ENCODE peak calls at places on chromosomes 5 and 9, in nine cellular contexts. D is testis, M is astrocyte, T is neural progenitor cell, A is body of pancreas, H is type B pancreatic cell, E is endothelial cell, Y is right atrium auricular region, V is PC-3. I is an unnamed sample.

GRCh38 chr9:134563397-134563796 is 78.2 kb upstream of the COL5A1 start:
- DNase-seq in E (no peak), V (no peak), M (no peak), D (no peak), A (no peak), Y (no peak), H (no peak), T (no peak), I (no peak)

GRCh38 chr9:93670208-93671029 is 94.0 kb downstream of the PHF2 start:
- DNase-seq in E (peak; percentile 17), A (peak; percentile 9), V (no peak), D (peak; percentile 8), H (peak; percentile 68), M (no peak), T (no peak), Y (peak; percentile 51), I (peak; percentile 39)

GRCh38 chr5:76818844-76819831 is at the start of gene F2RL1:
- DNase-seq in Y (peak; percentile 62), T (peak; percentile 91), V (peak; percentile 93), D (peak; percentile 62), H (peak; percentile 83), E (peak; percentile 77), A (peak; percentile 94), M (peak; percentile 82), I (peak; percentile 89)

GRCh38 chr5:143890475-143890874 is 78.5 kb downstream of the HMHB1 start:
- DNase-seq in H (no peak), V (no peak), A (no peak), E (no peak), D (no peak), M (no peak), Y (no peak), T (no peak), I (no peak)

GRCh38 chr5:45399041-45399440 is 297.1 kb downstream of the HCN1 start:
- DNase-seq in E (no peak), Y (no peak), M (no peak), A (no peak), T (peak; percentile 35), H (no peak), D (no peak), V (no peak), I (no peak)

GRCh38 chr5:168852329-168852728 is 273.2 kb upstream of the PANK3 start:
- DNase-seq in A (no peak), E (no peak), M (no peak), T (no peak), Y (no peak), D (no peak), H (no peak), V (no peak), I (no peak)

GRCh38 chr5:143376911-143377838 is 26.3 kb downstream of the NR3C1 start:
- DNase-seq in E (no peak), T (no peak), A (no peak), M (peak; percentile 77), D (no peak), Y (no peak), H (no peak), V (peak; percentile 78), I (no peak)

GRCh38 chr5:75545131-75545530 is 33.4 kb downstream of the POLK start:
- DNase-seq in D (no peak), Y (no peak), H (no peak), M (no peak), V (no peak), A (no peak), T (no peak), E (no peak), I (no peak)

GRCh38 chr9:34566972-34567371 is 22.6 kb downstream of the CNTFR start:
- DNase-seq in Y (no peak), M (no peak), D (no peak), V (no peak), T (no peak), E (no peak), A (no peak), H (no peak), I (no peak)

GRCh38 chr5:139395844-139396640 is 1.1 kb upstream of the PROB1 start:
- DNase-seq in D (no peak), T (no peak), M (no peak), H (no peak), A (no peak), V (no peak), E (no peak), Y (no peak), I (no peak)

DNA sequence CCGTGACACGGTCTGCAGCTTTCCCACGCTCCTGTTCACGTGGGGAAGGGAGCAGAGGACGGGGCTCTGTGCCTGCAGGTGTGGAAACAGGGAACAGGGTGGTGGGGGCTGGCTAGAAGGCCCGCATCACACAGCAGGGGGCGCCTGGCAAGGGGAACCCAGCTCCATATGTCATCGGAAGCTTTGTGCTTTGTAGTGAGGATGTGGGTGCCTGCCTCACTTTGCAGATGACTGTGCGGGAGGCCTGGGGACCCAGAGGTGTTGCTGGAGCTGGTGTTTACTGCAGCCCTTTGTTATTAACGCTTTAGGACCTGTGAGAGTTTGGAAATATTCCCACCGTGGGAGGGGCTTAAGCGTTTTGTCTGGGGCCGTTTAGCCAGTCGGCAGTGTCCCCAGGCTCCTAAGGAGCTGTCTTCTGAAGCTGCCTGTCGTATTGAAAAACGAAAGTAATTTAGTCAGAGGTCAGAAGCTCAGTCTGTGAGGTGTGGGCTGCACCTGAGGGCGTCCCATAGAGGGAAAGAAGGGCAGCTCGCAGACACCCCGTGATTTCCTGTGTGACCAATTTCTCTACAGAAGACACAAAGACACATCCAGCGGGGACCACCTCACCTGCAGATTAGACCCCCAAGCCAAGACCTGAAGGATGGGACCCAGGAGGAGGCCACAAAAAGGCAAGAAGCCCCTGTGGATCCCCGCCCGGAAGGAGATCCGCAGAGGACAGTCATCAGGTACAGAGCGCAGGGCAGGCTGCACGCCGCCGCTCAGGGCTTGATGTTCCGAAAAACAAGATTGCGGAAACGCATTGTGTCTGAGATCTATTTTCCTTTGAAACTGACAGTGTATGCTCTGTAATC is 9.1 kb downstream of the MAN1B1 start:
- DNase-seq in E (no peak), D (no peak), M (no peak), A (no peak), V (no peak), T (no peak), Y (no peak), H (no peak), I (no peak)
- TF ChIP-seq CTCF in E (no peak), D (no peak), M (no peak), A (no peak), V (peak; percentile 28), T (no peak), Y (no peak), H (no peak), I (no peak)

GRCh38 chr5:20574576-20574975 is 586.6 kb upstream of the CDH18 start:
- DNase-seq in E (no peak), M (no peak), T (no peak), Y (no peak), H (no peak), A (no peak), V (no peak), D (no peak), I (no peak)

GRCh38 chr5:20570486-20570885 is 582.5 kb upstream of the CDH18 start:
- DNase-seq in M (no peak), H (no peak), D (no peak), E (no peak), T (no peak), V (peak; percentile 23), Y (no peak), A (no peak), I (no peak)

GRCh38 chr5:20575515-20575914 is 587.5 kb upstream of the CDH18 start:
- DNase-seq in E (no peak), A (no peak), M (no peak), T (peak; percentile 24), D (no peak), Y (no peak), V (no peak), H (no peak), I (no peak)

GRCh38 chr5:20572560-20572959 is 584.6 kb upstream of the CDH18 start:
- DNase-seq in A (no peak), Y (no peak), M (peak; percentile 81), E (no peak), D (no peak), T (peak; percentile 5), V (peak; percentile 93), H (no peak), I (no peak)
- TF ChIP-seq CTCF in A (peak; percentile 23), Y (no peak), M (peak; percentile 22), E (no peak), D (no peak), T (peak; percentile 10), V (peak; percentile 69), H (no peak), I (no peak)

GRCh38 chr5:167696558-167697314 is 594.7 kb upstream of the WWC1 start:
- DNase-seq in H (no peak), Y (no peak), T (no peak), E (no peak), V (no peak), A (no peak), M (no peak), D (no peak), I (no peak)
- TF ChIP-seq CTCF in H (no peak), Y (no peak), T (no peak), E (no peak), V (no peak), A (no peak), M (no peak), D (no peak), I (no peak)

DNA sequence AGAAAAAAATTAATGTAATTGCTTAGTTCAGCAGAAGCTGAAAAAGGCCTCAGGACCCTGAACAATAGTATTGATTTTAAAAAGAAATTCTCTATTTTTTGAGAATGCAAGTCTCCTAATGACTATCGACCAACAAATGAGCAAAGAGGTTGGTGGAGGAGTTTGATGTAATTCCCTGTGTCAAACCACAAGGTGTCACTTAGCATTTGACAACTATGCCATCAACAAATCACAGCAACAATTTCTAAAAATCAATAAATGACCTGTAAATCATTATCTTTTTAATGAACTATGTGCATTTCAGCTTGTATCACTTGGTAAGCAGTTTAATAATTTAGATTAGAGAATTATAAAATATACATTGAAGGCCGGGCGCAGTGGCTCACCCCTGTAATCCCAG is 133.7 kb downstream of the PRELID2 start:
- DNase-seq in E (no peak), Y (no peak), H (no peak), M (no peak), T (no peak), A (no peak), V (peak; percentile 6), D (no peak), I (no peak)
- TF ChIP-seq CTCF in E (no peak), Y (no peak), H (no peak), M (no peak), T (no peak), A (peak; percentile 9), V (peak; percentile 32), D (no peak), I (peak; percentile 23)

I was measured in right lobe of liver.